ENCODE peak calls at places on chromosomes 11 and 22, in ten cellular contexts. I is HCT116; S is heart left ventricle; P is tibial nerve; W is fibroblast of mammary gland; O is CD8-positive, alpha-beta T cell; T is esophagus squamous epithelium; M is choroid plexus epithelial cell; A is GM12864; J is tibial artery. X is an unnamed sample.

GRCh38 chr11:4068962-4069361 is 25.6 kb upstream of the RRM1 start:
- DNase-seq in O (no peak), W (no peak), I (no peak), P (no peak), J (no peak), A (no peak), M (no peak), S (no peak), T (no peak), X (no peak)

GRCh38 chr11:99934008-99934407 is 753.1 kb upstream of the ARHGAP42 start:
- DNase-seq in O (no peak), A (no peak), S (no peak), P (no peak), M (peak), I (no peak), W (peak), J (no peak), T (no peak), X (no peak)

GRCh38 chr11:34155057-34155758 is 49.8 kb downstream of the NAT10 start:
- DNase-seq in M (no peak), W (no peak), J (peak), A (no peak), S (no peak), I (no peak), O (no peak), P (no peak), T (no peak), X (no peak)

GRCh38 chr22:46513908-46514550 is 23.4 kb downstream of the CELSR1 start:
- DNase-seq in T (no peak), A (no peak), I (no peak), S (no peak), M (no peak), J (no peak), O (no peak), P (no peak), W (no peak), X (peak)

GRCh38 chr11:56848105-56848809 is 99.8 kb upstream of the OR9G4 start:
- DNase-seq in M (no peak), A (no peak), T (no peak), O (no peak), W (no peak), S (no peak), I (no peak), P (no peak), J (no peak), X (no peak)

GRCh38 chr22:25651332-25651731 is 86.9 kb downstream of the GRK3 start:
- DNase-seq in T (no peak), M (no peak), J (no peak), P (no peak), A (no peak), W (no peak), I (no peak), S (no peak), O (no peak), X (no peak)

GRCh38 chr11:114159320-114159719 is 99.8 kb downstream of the ZBTB16 start:
- DNase-seq in I (no peak), J (no peak), P (peak), A (no peak), M (no peak), O (no peak), W (peak), T (no peak), S (no peak), X (no peak)

GRCh38 chr11:26777276-26777939 is 55.5 kb upstream of the SLC5A12 start:
- DNase-seq in O (no peak), T (no peak), M (peak), W (peak), P (no peak), J (no peak), S (no peak), A (no peak), I (no peak), X (no peak)

GRCh38 chr11:32154275-32154674 is 63.4 kb downstream of the RCN1 start:
- DNase-seq in S (no peak), A (no peak), I (peak), M (peak), T (no peak), J (no peak), P (no peak), O (no peak), W (peak), X (no peak)

GRCh38 chr11:64892838-64893193 is 14.4 kb upstream of the EHD1 start:
- DNase-seq in T (no peak), O (no peak), I (no peak), J (no peak), A (no peak), M (no peak), P (no peak), S (no peak), W (no peak), X (no peak)

GRCh38 chr11:56151376-56151775 is 8.7 kb downstream of the OR8K5 start:
- DNase-seq in P (no peak), W (no peak), M (no peak), T (no peak), A (no peak), I (no peak), S (no peak), O (no peak), J (no peak), X (no peak)

GRCh38 chr11:108679045-108679444 is 14.2 kb downstream of the DDX10 start:
- DNase-seq in O (no peak), I (no peak), W (no peak), J (no peak), T (no peak), A (no peak), P (no peak), M (no peak), S (no peak), X (no peak)

GRCh38 chr11:77346906-77347603 is 45.6 kb upstream of the GDPD4 start:
- DNase-seq in S (no peak), J (no peak), T (no peak), A (no peak), M (peak), P (no peak), I (no peak), W (peak), O (no peak), X (no peak)

DNA sequence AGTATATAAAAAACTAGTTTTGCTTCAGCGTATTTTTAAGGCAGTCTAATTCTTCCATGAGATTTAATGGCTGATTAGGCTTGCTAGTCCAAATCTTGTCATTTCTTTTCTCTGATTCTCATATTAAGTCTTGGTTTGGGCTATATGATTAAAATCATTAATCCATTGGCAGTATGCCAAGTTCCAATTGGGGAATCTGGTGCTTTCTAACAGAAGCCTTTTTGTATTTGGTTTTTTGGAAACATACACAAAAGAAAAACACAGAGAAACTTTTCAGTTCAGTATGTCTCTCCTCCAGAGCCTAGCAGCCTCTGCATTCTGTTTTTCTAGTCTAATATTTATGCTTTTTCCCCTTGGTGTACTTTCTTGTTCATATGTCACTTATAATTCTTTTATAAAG is 37.9 kb downstream of the SWAP70 start:
- DNase-seq in T (no peak), S (no peak), W (no peak), I (no peak), J (no peak), M (no peak), A (no peak), O (no peak), P (no peak), X (no peak)
- H3K4me3 ChIP-seq in T (no peak), S (no peak), W (no peak), I (no peak), J (no peak), M (no peak), A (no peak), O (no peak), P (no peak), X (no peak)

GRCh38 chr22:30969532-30970355 is 679 bp downstream of the TUG1 start:
- DNase-seq in A (peak), O (peak), P (no peak), S (peak), I (no peak), W (peak), J (peak), T (no peak), M (peak), X (no peak)
- TF ChIP-seq CTCF in A (no peak), O (no peak), P (no peak), S (no peak), I (no peak), W (no peak), J (no peak), T (no peak), M (peak), X (no peak)

GRCh38 chr11:315516-315994 is 1.7 kb downstream of the IFITM1 start:
- DNase-seq in T (no peak), M (no peak), A (no peak), O (no peak), W (no peak), J (peak), P (no peak), S (peak), I (no peak), X (no peak)

GRCh38 chr11:313787-314547 is at the start of gene IFITM1:
- DNase-seq in I (no peak), M (peak), W (peak), P (no peak), T (no peak), J (no peak), O (peak), A (peak), S (peak), X (peak)

GRCh38 chr11:316891-317291 is 3.1 kb downstream of the IFITM1 start:
- DNase-seq in P (no peak), S (no peak), T (no peak), I (no peak), O (no peak), J (no peak), A (no peak), M (no peak), W (no peak), X (no peak)

GRCh38 chr11:315051-315481 is 1.2 kb downstream of the IFITM1 start:
- DNase-seq in I (no peak), S (no peak), T (no peak), A (no peak), O (no peak), M (no peak), W (no peak), P (no peak), J (no peak), X (no peak)

DNA sequence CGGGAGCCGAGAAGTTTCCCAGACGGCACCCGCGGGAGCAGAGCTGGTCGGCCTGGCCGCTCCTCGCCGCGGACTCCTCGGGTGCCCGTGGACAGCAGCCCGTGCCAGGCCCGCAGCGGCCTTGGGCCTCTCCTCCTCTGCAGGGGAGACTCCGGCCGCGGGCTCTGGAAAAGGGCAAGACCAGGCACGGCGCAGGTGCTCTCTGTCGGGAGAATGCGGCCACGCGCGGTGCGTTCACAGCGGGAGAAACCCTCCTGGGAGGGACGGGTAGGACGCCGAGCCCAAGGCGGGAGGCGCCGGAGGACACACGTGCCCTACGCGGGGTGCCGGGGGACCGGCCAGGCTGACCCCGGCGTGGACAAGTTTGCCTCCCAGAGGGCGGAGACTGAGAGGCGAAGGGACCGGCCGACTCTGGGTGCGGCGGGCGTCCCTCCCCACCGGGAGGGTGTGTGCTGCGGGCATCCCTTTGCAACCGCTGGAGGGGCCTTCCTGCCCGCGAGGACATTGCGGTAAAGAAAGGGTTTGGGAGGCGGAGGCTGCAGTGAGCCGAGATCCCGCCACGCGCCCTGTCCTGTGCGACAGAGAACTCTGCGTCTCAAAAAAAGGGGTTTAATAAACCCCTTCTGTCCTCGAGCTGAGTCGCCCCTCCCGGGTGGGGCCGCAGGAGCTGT is 2.3 kb downstream of the IFITM1 start:
- DNase-seq in O (peak), J (peak), P (no peak), M (peak), T (no peak), A (no peak), I (no peak), W (no peak), S (peak), X (peak)
- H3K4me3 ChIP-seq in O (peak), J (peak), P (peak), M (peak), T (peak), A (peak), I (no peak), W (peak), S (peak), X (peak)

DNA sequence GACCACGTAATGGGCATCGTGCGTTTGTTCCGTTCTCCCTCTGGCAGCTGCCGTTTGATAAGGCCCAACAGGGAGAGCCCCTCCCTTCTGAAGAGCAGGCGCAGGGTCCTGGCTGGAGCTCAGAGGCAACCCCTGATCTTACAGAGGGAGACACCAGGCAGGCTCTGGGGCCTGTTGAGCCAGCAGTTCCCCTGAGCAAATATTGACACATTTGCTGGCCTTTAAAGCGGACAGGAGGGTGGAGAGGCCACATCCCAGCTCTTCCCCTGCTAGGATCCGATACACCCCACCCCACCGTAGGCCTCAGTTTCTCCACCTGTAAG is 11.8 kb upstream of the C1QTNF6 start:
- DNase-seq in T (no peak), S (no peak), I (no peak), M (no peak), P (no peak), O (no peak), J (no peak), W (no peak), A (no peak), X (no peak)
- TF ChIP-seq CTCF in T (no peak), S (no peak), I (no peak), M (no peak), P (no peak), O (no peak), J (no peak), W (no peak), A (no peak), X (no peak)

DNA sequence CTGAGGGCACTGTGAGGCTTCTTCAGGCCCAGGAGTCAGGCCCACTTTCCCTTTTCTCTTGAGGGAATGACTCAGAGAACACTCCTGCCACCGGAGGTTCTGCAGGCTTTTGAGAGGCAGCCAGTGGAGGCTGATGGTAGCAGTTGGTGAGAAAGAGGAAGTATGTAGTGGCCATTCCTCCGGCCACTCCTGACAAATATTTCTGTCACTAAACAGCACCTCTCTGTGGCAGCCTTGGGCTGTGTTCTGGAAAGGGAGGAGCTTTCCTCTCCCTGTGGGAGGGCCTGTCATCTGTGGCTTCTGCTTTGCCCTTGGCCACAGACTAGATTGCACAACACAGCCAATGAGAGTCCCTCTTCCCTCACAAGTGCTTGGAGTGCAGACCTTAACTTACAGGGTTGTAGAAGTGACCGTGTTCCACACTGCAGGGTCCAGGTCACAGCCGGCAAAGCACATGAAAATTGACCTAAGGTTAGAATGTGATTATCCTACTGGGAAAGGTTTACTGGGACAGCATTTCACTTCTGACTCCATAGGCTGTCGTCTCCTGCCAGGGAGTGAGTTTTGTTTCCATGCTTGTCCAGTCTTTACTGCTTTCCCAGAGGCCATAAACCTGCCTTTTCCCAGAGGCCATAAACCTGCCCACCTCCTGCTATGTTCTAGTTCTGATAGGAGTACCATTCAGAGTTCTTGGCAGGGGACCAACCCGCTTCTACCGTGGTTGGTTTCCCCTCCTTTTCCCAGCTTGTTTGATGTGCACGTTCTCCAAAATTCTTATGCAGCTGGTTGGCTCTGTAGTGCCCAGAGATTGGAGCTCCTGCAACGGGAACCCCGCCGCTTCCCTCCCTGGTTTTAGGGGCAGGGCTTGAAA is 33.3 kb downstream of the MARK2 start:
- DNase-seq in M (peak), W (peak), S (peak), T (no peak), P (peak), J (peak), I (peak), O (peak), A (peak), X (peak)
- H3K4me3 ChIP-seq in M (no peak), W (no peak), S (peak), T (peak), P (no peak), J (no peak), I (no peak), O (no peak), A (no peak), X (no peak)

GRCh38 chr11:46590740-46591606 is 2.9 kb downstream of the AMBRA1 start:
- DNase-seq in M (no peak), T (no peak), I (no peak), A (no peak), S (no peak), W (no peak), J (no peak), P (no peak), O (no peak), X (no peak)

GRCh38 chr11:46594785-46595184 is 962 bp upstream of the AMBRA1 start:
- DNase-seq in S (no peak), T (no peak), A (no peak), W (no peak), O (no peak), I (no peak), M (no peak), P (no peak), J (no peak), X (no peak)

GRCh38 chr11:46597155-46597554 is 3.3 kb upstream of the AMBRA1 start:
- DNase-seq in W (no peak), S (no peak), O (no peak), P (no peak), M (no peak), I (no peak), J (no peak), A (no peak), T (no peak), X (no peak)

GRCh38 chr11:46594383-46594718 is 528 bp upstream of the AMBRA1 start:
- DNase-seq in M (peak), J (no peak), I (no peak), T (no peak), S (no peak), P (no peak), O (no peak), A (no peak), W (no peak), X (no peak)

GRCh38 chr11:46593550-46594382 is at the start of gene AMBRA1:
- DNase-seq in T (peak), M (peak), J (peak), I (peak), S (peak), A (peak), O (peak), P (peak), W (peak), X (peak)
- TF ChIP-seq CTCF in T (no peak), M (no peak), J (no peak), I (no peak), S (no peak), A (no peak), O (no peak), P (no peak), W (no peak), X (no peak)

GRCh38 chr22:20268350-20269012 is 363 bp upstream of the RTN4R start:
- DNase-seq in A (no peak), I (peak), J (no peak), W (peak), T (no peak), M (peak), P (no peak), S (peak), O (peak), X (peak)
- H3K4me3 ChIP-seq in A (peak), I (peak), J (no peak), W (no peak), T (no peak), M (no peak), P (peak), S (peak), O (no peak), X (no peak)

DNA sequence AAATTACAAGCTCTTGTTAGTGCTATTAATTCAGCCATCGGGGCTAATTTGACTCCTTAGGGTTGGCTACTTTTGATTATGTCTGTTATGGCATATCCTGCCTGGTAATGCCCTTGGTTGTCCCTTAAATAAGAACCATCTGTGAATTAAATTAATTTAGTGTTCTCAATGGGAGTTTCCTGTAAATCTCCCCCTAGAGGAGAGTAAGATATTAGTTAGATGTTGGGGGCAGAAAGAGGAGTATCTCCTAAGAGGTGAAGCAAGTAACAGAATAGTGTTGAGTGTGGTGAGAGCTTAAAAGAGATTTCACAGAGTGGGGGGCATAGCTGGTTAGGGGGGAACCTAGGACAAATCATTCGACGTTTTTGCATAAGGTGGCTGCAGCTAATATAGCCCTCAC is 1126.9 kb downstream of the JRKL start:
- DNase-seq in T (no peak), P (no peak), M (no peak), I (no peak), J (no peak), A (no peak), S (no peak), W (no peak), O (no peak), X (no peak)
- TF ChIP-seq CTCF in T (no peak), P (no peak), M (peak), I (no peak), J (no peak), A (no peak), S (no peak), W (no peak), O (no peak), X (no peak)

GRCh38 chr11:67503119-67504022 is 1.8 kb downstream of the PITPNM1 start:
- DNase-seq in I (no peak), A (no peak), S (no peak), J (no peak), M (no peak), P (no peak), W (no peak), T (no peak), O (no peak), X (no peak)
- H3K4me3 ChIP-seq in I (peak), A (peak), S (peak), J (peak), M (peak), P (peak), W (peak), T (peak), O (peak), X (peak)